ENCODE peak calls at places on chromosome 18, in nine cellular contexts. A is cardiac muscle cell, N is fibroblast of pulmonary artery, V is RWPE1, H is esophagus squamous epithelium, X is OCI-LY7, F is GM20000, Y is K562, K is foreskin fibroblast. R is an unnamed sample.

GRCh38 chr18:5542393-5543035 is 1.3 kb downstream of the EPB41L3 start:
- DNase-seq in H (no peak), X (no peak), N (no peak), A (peak; percentile 43), K (no peak), Y (no peak), F (no peak), V (no peak), R (no peak)

GRCh38 chr18:6747646-6748045 is 18.1 kb downstream of the ARHGAP28 start:
- DNase-seq in A (peak; percentile 85), N (peak; percentile 67), X (no peak), F (no peak), H (no peak), Y (no peak), V (peak; percentile 34), K (peak; percentile 93), R (no peak)

GRCh38 chr18:39692367-39693011 is 2126.9 kb upstream of the CELF4 start:
- DNase-seq in X (no peak), N (no peak), Y (no peak), F (no peak), H (no peak), K (no peak), V (no peak), A (no peak), R (no peak)

GRCh38 chr18:56709463-56709862 is 58.3 kb downstream of the WDR7 start:
- DNase-seq in Y (peak; percentile 30), N (peak; percentile 73), A (peak; percentile 72), F (peak; percentile 54), H (no peak), K (peak; percentile 66), X (peak; percentile 0), V (peak; percentile 52), R (no peak)

GRCh38 chr18:23664674-23665073 is 2.0 kb upstream of the ANKRD29 start:
- DNase-seq in N (no peak), X (no peak), F (no peak), A (no peak), K (no peak), H (no peak), Y (no peak), V (no peak), R (no peak)

GRCh38 chr18:2002604-2003003 is 568.7 kb downstream of the METTL4 start:
- DNase-seq in H (no peak), F (no peak), N (peak; percentile 34), A (peak; percentile 49), Y (peak; percentile 44), K (no peak), V (no peak), X (no peak), R (no peak)

GRCh38 chr18:57624988-57625387 is 3.4 kb upstream of the NARS1 start:
- DNase-seq in Y (peak; percentile 18), H (no peak), V (peak; percentile 8), A (no peak), K (peak; percentile 42), X (no peak), F (no peak), N (peak; percentile 26), R (no peak)

GRCh38 chr18:47968721-47969120 is 38.3 kb upstream of the SMAD2 start:
- DNase-seq in H (no peak), K (no peak), A (peak; percentile 13), V (no peak), N (no peak), F (no peak), X (no peak), Y (no peak), R (no peak)

GRCh38 chr18:76689646-76690264 is 132.6 kb upstream of the ZNF236 start:
- DNase-seq in V (no peak), X (no peak), A (no peak), K (no peak), H (no peak), F (no peak), N (no peak), Y (no peak), R (no peak)

GRCh38 chr18:29164993-29165599 is 988.2 kb upstream of the CDH2 start:
- DNase-seq in K (peak; percentile 80), Y (no peak), X (no peak), H (no peak), A (peak; percentile 89), N (peak; percentile 92), F (no peak), V (peak; percentile 57), R (no peak)

GRCh38 chr18:2310824-2311349 is 260.4 kb downstream of the METTL4 start:
- DNase-seq in K (no peak), H (no peak), F (no peak), X (no peak), Y (no peak), V (no peak), A (no peak), N (no peak), R (no peak)

GRCh38 chr18:41643427-41643826 is 311.6 kb upstream of the PIK3C3 start:
- DNase-seq in F (no peak), Y (no peak), V (no peak), K (no peak), N (no peak), H (no peak), X (no peak), A (no peak), R (no peak)

GRCh38 chr18:5393779-5394178 is 98.3 kb upstream of the ZBTB14 start:
- DNase-seq in K (no peak), A (peak; percentile 2), Y (no peak), F (no peak), X (no peak), N (peak; percentile 6), H (no peak), V (no peak), R (no peak)

DNA sequence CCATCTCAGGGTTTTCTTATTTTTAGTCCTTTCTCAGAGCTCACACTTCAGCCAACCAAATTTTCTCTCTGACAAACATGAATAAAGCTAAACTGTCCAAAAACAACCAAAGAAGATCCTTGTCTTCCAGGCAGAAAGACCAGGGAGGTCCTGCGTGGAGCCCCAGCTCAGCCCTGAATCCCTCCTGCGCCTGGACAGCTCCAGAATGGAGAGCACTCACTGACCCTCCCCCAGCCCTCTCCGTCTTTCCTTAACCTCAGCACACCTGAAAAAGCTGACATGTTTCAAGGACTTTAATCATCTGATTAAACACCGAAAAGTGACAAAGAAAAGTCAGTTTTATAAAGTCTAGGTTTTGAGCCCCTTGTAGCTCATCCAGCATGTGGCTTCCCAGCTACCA is 22.9 kb upstream of the GNAL start:
- DNase-seq in Y (no peak), A (no peak), X (no peak), N (no peak), K (no peak), H (no peak), F (no peak), V (no peak), R (no peak)
- TF ChIP-seq CTCF in Y (no peak), A (no peak), X (no peak), N (no peak), K (no peak), H (no peak), F (no peak), V (no peak), R (no peak)

DNA sequence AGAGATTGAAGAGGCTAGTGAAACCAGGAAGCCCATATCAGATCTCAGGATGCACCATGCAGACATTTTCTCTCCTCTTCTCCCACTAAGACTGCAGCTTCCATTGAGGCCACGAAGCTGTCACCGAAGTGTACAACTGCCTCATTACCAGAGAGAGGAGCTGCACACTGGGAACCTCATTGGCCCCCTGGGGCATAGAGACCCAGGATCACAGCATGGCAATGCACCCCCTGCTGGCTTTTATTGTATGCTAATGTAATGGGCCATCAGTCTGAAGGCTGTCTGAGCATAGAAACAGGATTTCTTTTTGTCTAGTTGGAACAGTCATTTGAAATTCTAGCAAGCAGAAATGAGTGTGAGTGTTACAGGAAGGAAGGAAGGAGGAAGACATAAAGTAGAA is 861.6 kb upstream of the CELF4 start:
- DNase-seq in F (no peak), A (no peak), Y (no peak), H (no peak), V (no peak), X (no peak), N (no peak), K (no peak), R (no peak)
- TF ChIP-seq CTCF in F (no peak), A (no peak), Y (no peak), H (no peak), V (no peak), X (peak; percentile 11), N (no peak), K (no peak), R (no peak)

GRCh38 chr18:11570770-11571169 is 38.6 kb upstream of the SLC35G4 start:
- DNase-seq in V (no peak), H (no peak), F (no peak), K (peak; percentile 9), X (peak; percentile 40), Y (no peak), N (peak; percentile 11), A (peak; percentile 25), R (no peak)
- TF ChIP-seq CTCF in V (no peak), H (no peak), F (no peak), K (peak; percentile 26), X (peak; percentile 75), Y (no peak), N (peak; percentile 21), A (peak; percentile 35), R (no peak)

GRCh38 chr18:63505566-63506335 is 29.0 kb downstream of the SERPINB5 start:
- DNase-seq in N (peak; percentile 28), F (peak; percentile 40), H (no peak), A (peak; percentile 27), V (peak; percentile 48), Y (peak; percentile 40), K (peak; percentile 7), X (peak; percentile 15), R (no peak)
- TF ChIP-seq CTCF in N (peak; percentile 63), F (peak; percentile 59), H (peak; percentile 40), A (peak; percentile 61), V (peak; percentile 66), Y (peak; percentile 49), K (peak; percentile 59), X (peak; percentile 75), R (peak; percentile 33)

DNA sequence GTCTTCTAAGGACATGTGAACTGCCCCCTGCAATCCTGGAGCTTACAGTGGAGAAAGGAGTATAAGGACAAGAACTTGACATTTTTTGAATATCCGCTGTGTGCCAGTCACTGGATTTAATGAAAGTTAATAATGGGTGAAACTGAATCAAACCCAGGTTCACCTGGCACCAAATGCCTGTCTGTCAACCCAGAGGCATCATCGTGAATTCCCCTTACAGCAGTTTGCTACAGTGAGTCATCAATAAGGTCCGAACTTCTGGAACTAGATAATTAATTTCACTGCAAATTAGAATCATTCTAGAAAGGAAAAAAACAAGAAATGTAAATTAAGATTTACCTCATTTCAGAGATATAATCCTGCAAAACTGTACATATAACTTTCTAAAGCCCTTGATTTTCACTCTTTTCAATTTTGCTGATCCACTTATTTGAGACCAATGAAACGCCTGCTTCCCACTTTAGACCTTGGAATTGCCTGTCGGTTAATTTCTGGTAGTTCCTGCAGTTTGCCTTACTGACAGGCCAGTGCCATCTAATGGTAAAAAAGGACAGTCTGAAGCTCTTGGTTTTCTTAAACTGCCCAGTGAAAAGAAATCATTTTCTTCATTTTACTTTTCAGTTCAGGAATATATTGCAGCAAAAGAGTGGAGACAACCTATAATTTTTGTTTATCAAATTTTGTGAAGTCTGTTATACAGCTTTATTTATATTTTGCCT is 8.2 kb downstream of the DSG2 start:
- DNase-seq in Y (no peak), N (peak; percentile 66), F (no peak), A (peak; percentile 55), V (no peak), X (no peak), H (no peak), K (no peak), R (no peak)
- TF ChIP-seq CTCF in Y (no peak), N (peak; percentile 50), F (no peak), A (peak; percentile 37), V (peak; percentile 59), X (peak; percentile 22), H (peak; percentile 15), K (no peak), R (no peak)